ENCODE peak calls at places on chromosome 19, in ten cellular contexts. One of them, this sample, is unnamed.

GRCh38 chr19:34375598-34375997 is 10.6 kb downstream of the GPI start:
- DNase-seq in uterus: no peak
- DNase-seq in NCI-H446 treated with DMSO at 0.1 percent for 48 hours: no peak
- DNase-seq in HEK293T: no peak
- DNase-seq in RCC 7860: no peak
- DNase-seq in mammary epithelial cell: no peak
- DNase-seq in NCI-H345: no peak
- DNase-seq in H54: no peak
- DNase-seq in activated naive CD8-positive, alpha-beta T cell treated with anti-CD3 and anti-CD28 coated beads, Interleukin-2, amount 50 U/mL, for 24 hours: no peak
- DNase-seq in left colon: no peak
- DNase-seq in this sample: peak; percentile 73

GRCh38 chr19:45477713-45478453 is 10.1 kb downstream of the FOSB start:
- DNase-seq in NCI-H345: peak; percentile 32
- DNase-seq in left colon: no peak
- DNase-seq in uterus: no peak
- DNase-seq in activated naive CD8-positive, alpha-beta T cell treated with anti-CD3 and anti-CD28 coated beads, Interleukin-2, amount 50 U/mL, for 24 hours: no peak
- DNase-seq in RCC 7860: no peak
- DNase-seq in HEK293T: no peak
- DNase-seq in H54: no peak
- DNase-seq in NCI-H446 treated with DMSO at 0.1 percent for 48 hours: peak; percentile 75
- DNase-seq in mammary epithelial cell: no peak
- DNase-seq in this sample: no peak

GRCh38 chr19:1340681-1341469 is 42.8 kb upstream of the NDUFS7 start:
- DNase-seq in NCI-H446 treated with DMSO at 0.1 percent for 48 hours: no peak
- DNase-seq in activated naive CD8-positive, alpha-beta T cell treated with anti-CD3 and anti-CD28 coated beads, Interleukin-2, amount 50 U/mL, for 24 hours: no peak
- DNase-seq in mammary epithelial cell: no peak
- DNase-seq in uterus: no peak
- DNase-seq in H54: no peak
- DNase-seq in left colon: no peak
- DNase-seq in NCI-H345: peak; percentile 20
- DNase-seq in HEK293T: no peak
- DNase-seq in RCC 7860: no peak
- DNase-seq in this sample: no peak

GRCh38 chr19:13932911-13933393 is 5.3 kb downstream of the PODNL1 start:
- DNase-seq in NCI-H345: no peak
- DNase-seq in left colon: no peak
- DNase-seq in activated naive CD8-positive, alpha-beta T cell treated with anti-CD3 and anti-CD28 coated beads, Interleukin-2, amount 50 U/mL, for 24 hours: no peak
- DNase-seq in mammary epithelial cell: no peak
- DNase-seq in H54: no peak
- DNase-seq in NCI-H446 treated with DMSO at 0.1 percent for 48 hours: no peak
- DNase-seq in HEK293T: no peak
- DNase-seq in uterus: no peak
- DNase-seq in RCC 7860: no peak
- DNase-seq in this sample: no peak

GRCh38 chr19:15028490-15028889 is 20.8 kb upstream of the CASP14 start:
- DNase-seq in activated naive CD8-positive, alpha-beta T cell treated with anti-CD3 and anti-CD28 coated beads, Interleukin-2, amount 50 U/mL, for 24 hours: no peak
- DNase-seq in left colon: no peak
- DNase-seq in HEK293T: no peak
- DNase-seq in mammary epithelial cell: no peak
- DNase-seq in uterus: no peak
- DNase-seq in RCC 7860: no peak
- DNase-seq in NCI-H345: no peak
- DNase-seq in NCI-H446 treated with DMSO at 0.1 percent for 48 hours: no peak
- DNase-seq in H54: no peak
- DNase-seq in this sample: peak; percentile 77

GRCh38 chr19:40584007-40584406 is 7.3 kb downstream of the SHKBP1 start:
- DNase-seq in uterus: no peak
- DNase-seq in NCI-H345: no peak
- DNase-seq in activated naive CD8-positive, alpha-beta T cell treated with anti-CD3 and anti-CD28 coated beads, Interleukin-2, amount 50 U/mL, for 24 hours: no peak
- DNase-seq in mammary epithelial cell: no peak
- DNase-seq in NCI-H446 treated with DMSO at 0.1 percent for 48 hours: no peak
- DNase-seq in H54: no peak
- DNase-seq in HEK293T: no peak
- DNase-seq in left colon: no peak
- DNase-seq in RCC 7860: peak; percentile 65
- DNase-seq in this sample: no peak

GRCh38 chr19:19259741-19260140 is 13.4 kb downstream of the TM6SF2 start:
- DNase-seq in HEK293T: peak; percentile 58
- DNase-seq in RCC 7860: no peak
- DNase-seq in H54: peak; percentile 91
- DNase-seq in NCI-H446 treated with DMSO at 0.1 percent for 48 hours: peak; percentile 33
- DNase-seq in mammary epithelial cell: peak; percentile 37
- DNase-seq in activated naive CD8-positive, alpha-beta T cell treated with anti-CD3 and anti-CD28 coated beads, Interleukin-2, amount 50 U/mL, for 24 hours: no peak
- DNase-seq in uterus: no peak
- DNase-seq in left colon: no peak
- DNase-seq in NCI-H345: no peak
- DNase-seq in this sample: peak; percentile 89

GRCh38 chr19:55406869-55407624 is 541 bp downstream of the UBE2S start:
- DNase-seq in RCC 7860: peak; percentile 31
- DNase-seq in activated naive CD8-positive, alpha-beta T cell treated with anti-CD3 and anti-CD28 coated beads, Interleukin-2, amount 50 U/mL, for 24 hours: peak; percentile 32
- DNase-seq in uterus: no peak
- DNase-seq in mammary epithelial cell: no peak
- DNase-seq in HEK293T: no peak
- DNase-seq in NCI-H345: no peak
- DNase-seq in NCI-H446 treated with DMSO at 0.1 percent for 48 hours: no peak
- DNase-seq in H54: no peak
- DNase-seq in left colon: peak; percentile 56
- DNase-seq in this sample: peak; percentile 43

GRCh38 chr19:15869109-15869555 is 28.7 kb downstream of the CYP4F2 start:
- DNase-seq in activated naive CD8-positive, alpha-beta T cell treated with anti-CD3 and anti-CD28 coated beads, Interleukin-2, amount 50 U/mL, for 24 hours: peak; percentile 25
- DNase-seq in mammary epithelial cell: peak; percentile 75
- DNase-seq in NCI-H446 treated with DMSO at 0.1 percent for 48 hours: no peak
- DNase-seq in RCC 7860: peak; percentile 43
- DNase-seq in NCI-H345: no peak
- DNase-seq in left colon: peak; percentile 31
- DNase-seq in uterus: no peak
- DNase-seq in HEK293T: peak; percentile 65
- DNase-seq in H54: peak; percentile 79
- DNase-seq in this sample: peak; percentile 100